ENCODE peak calls at places on chromosomes 16 and 17, in eight cellular contexts. Y is T-helper 1 cell; V is T1000; Z is activated naive CD4-positive, alpha-beta T cell treated with anti-CD3 and anti-CD28 coated beads for 36 hours; S is T-helper 2 cell; O is mesendoderm; G is germinal center; C is H1. Q is an unnamed sample.

GRCh38 chr17:27424516-27424915 is 31.7 kb upstream of the KSR1 start:
- DNase-seq in O (no peak), Z (no peak), V (no peak), C (no peak), Y (no peak), G (no peak), S (no peak), Q (no peak)

GRCh38 chr17:78127888-78128615 is 503 bp downstream of the TMC6 start:
- DNase-seq in G (peak), V (no peak), Y (no peak), C (no peak), Z (peak), O (no peak), S (no peak), Q (no peak)

GRCh38 chr17:77528516-77529327 is 388.0 kb downstream of the SEC14L1 start:
- DNase-seq in V (no peak), S (no peak), Z (peak), Y (no peak), G (no peak), O (peak), C (peak), Q (no peak)

GRCh38 chr16:87375426-87376135 is 8.0 kb downstream of the FBXO31 start:
- DNase-seq in V (no peak), Y (no peak), C (no peak), Z (no peak), O (no peak), S (no peak), G (no peak), Q (peak)

GRCh38 chr17:76529643-76530488 is 7.6 kb downstream of the CYGB start:
- DNase-seq in Y (no peak), S (no peak), V (no peak), G (no peak), C (peak), Z (no peak), O (no peak), Q (peak)

GRCh38 chr17:44628234-44629188 is 27.8 kb upstream of the MEIOC start:
- DNase-seq in Z (no peak), S (no peak), C (peak), Y (no peak), O (peak), G (peak), V (no peak), Q (no peak)

GRCh38 chr16:60674241-60674640 is 1362.0 kb downstream of the CDH8 start:
- DNase-seq in Y (no peak), O (peak), S (no peak), Z (no peak), C (no peak), G (no peak), V (no peak), Q (no peak)

GRCh38 chr17:66542183-66542966 is 240.0 kb downstream of the PRKCA start:
- DNase-seq in V (no peak), C (no peak), S (no peak), O (no peak), Z (no peak), G (peak), Y (no peak), Q (no peak)

GRCh38 chr17:75078097-75079022 is 9.4 kb upstream of the SLC16A5 start:
- DNase-seq in S (no peak), O (no peak), C (no peak), Y (no peak), V (peak), Z (no peak), G (no peak), Q (no peak)

GRCh38 chr16:11034005-11034404 is 89.6 kb downstream of the CLEC16A start:
- DNase-seq in G (no peak), V (no peak), Y (no peak), O (no peak), Z (no peak), S (no peak), C (no peak), Q (no peak)

GRCh38 chr16:4415538-4416199 is 727 bp downstream of the CORO7 start:
- DNase-seq in Z (peak), C (peak), G (peak), Y (peak), S (peak), O (peak), V (no peak), Q (peak)

GRCh38 chr16:62034236-62035114 is 1.8 kb downstream of the CDH8 start:
- DNase-seq in O (peak), S (no peak), Y (no peak), V (no peak), G (no peak), Z (no peak), C (no peak), Q (no peak)

GRCh38 chr16:87895641-87896141 is 26.4 kb upstream of the SLC7A5 start:
- DNase-seq in G (no peak), S (no peak), C (no peak), V (no peak), Y (no peak), Z (peak), O (no peak), Q (no peak)

GRCh38 chr17:43660816-43661493 is 767 bp downstream of the MEOX1 start:
- DNase-seq in Y (no peak), Z (no peak), V (no peak), C (no peak), O (no peak), S (no peak), G (no peak), Q (no peak)

GRCh38 chr16:8887952-8888560 is 5.9 kb downstream of the LITAFD start:
- DNase-seq in C (no peak), S (no peak), G (no peak), O (no peak), V (peak), Y (no peak), Z (no peak), Q (no peak)

GRCh38 chr16:87550510-87550961 is 51.8 kb upstream of the JPH3 start:
- DNase-seq in G (peak), S (peak), V (no peak), Y (peak), O (peak), Z (peak), C (peak), Q (no peak)

GRCh38 chr17:58337600-58338453 is 9.2 kb upstream of the TSPOAP1 start:
- DNase-seq in S (peak), O (peak), Y (peak), V (no peak), Z (peak), C (peak), G (peak), Q (no peak)